ENCODE peak calls at places on chromosomes 2 and 18, in six cellular contexts. Y is CD4-positive, alpha-beta memory T cell; P is cardiac muscle cell; M is OCI-LY7; H is fibroblast of lung; U is A549. A is an unnamed sample. For H3K4me1, the result is how much of the 10 kb centered on the place peaks cover.

GRCh38 chr2:45069711-45070664 is 60.7 kb upstream of the SIX2 start:
- DNase-seq in M (no peak), P (no peak), U (no peak), H (peak), Y (no peak), A (no peak)

GRCh38 chr2:107529146-107529545 is 297.5 kb upstream of the RGPD4 start:
- DNase-seq in Y (no peak), U (no peak), M (no peak), P (peak), H (peak), A (no peak)

GRCh38 chr2:20666114-20666363 is 905 bp upstream of the GDF7 start:
- DNase-seq in P (no peak), U (no peak), Y (no peak), M (no peak), H (no peak), A (no peak)

GRCh38 chr2:99678651-99679050 is 188.8 kb upstream of the REV1 start:
- DNase-seq in U (no peak), H (no peak), P (no peak), M (no peak), Y (no peak), A (no peak)

GRCh38 chr2:199228887-199229819 is 228.6 kb downstream of the SATB2 start:
- DNase-seq in M (no peak), Y (peak), P (no peak), U (peak), H (peak), A (peak)

GRCh38 chr18:28045176-28045810 is 131.6 kb downstream of the CDH2 start:
- DNase-seq in H (peak), U (peak), M (no peak), P (peak), Y (no peak), A (no peak)

GRCh38 chr2:135768863-135769262 is 27.2 kb downstream of the UBXN4 start:
- DNase-seq in Y (no peak), M (no peak), P (no peak), U (no peak), H (no peak), A (no peak)

GRCh38 chr2:53098323-53099073 is 669.1 kb upstream of the CHAC2 start:
- DNase-seq in M (no peak), Y (no peak), H (no peak), P (no peak), U (peak), A (no peak)

GRCh38 chr2:168365094-168365621 is 90.9 kb upstream of the CERS6 start:
- DNase-seq in M (no peak), U (no peak), Y (no peak), P (no peak), H (peak), A (no peak)

GRCh38 chr2:204881519-204882111 is 336.3 kb downstream of the PARD3B start:
- DNase-seq in H (no peak), P (no peak), U (no peak), M (no peak), Y (no peak), A (peak)

GRCh38 chr2:240972636-240973521 is 25.5 kb upstream of the SNED1 start:
- DNase-seq in P (no peak), M (no peak), U (no peak), H (no peak), Y (no peak), A (no peak)

GRCh38 chr2:37377187-37377532 is 32.7 kb downstream of the QPCT start:
- DNase-seq in H (peak), P (no peak), Y (no peak), M (peak), U (no peak), A (no peak)

GRCh38 chr2:70828914-70829824 is 6.4 kb downstream of the CD207 start:
- DNase-seq in H (no peak), M (peak), Y (no peak), U (no peak), P (no peak), A (no peak)

GRCh38 chr2:96259497-96259921 is 6.3 kb downstream of the TMEM127 start:
- DNase-seq in P (no peak), M (no peak), H (no peak), U (no peak), Y (no peak), A (no peak)

GRCh38 chr2:162333968-162334367 is 10.0 kb upstream of the GCA start:
- DNase-seq in Y (no peak), H (no peak), P (peak), U (peak), M (peak), A (no peak)

GRCh38 chr2:196336715-196337617 is 165.6 kb upstream of the STK17B start:
- DNase-seq in Y (peak), H (peak), M (peak), P (peak), U (peak), A (no peak)

GRCh38 chr2:62485780-62486765 is 19.9 kb downstream of the TMEM17 start:
- DNase-seq in H (peak), M (no peak), P (no peak), U (no peak), Y (no peak), A (no peak)

GRCh38 chr2:143513081-143513480 is 383.9 kb downstream of the ARHGAP15 start:
- DNase-seq in H (peak), P (peak), Y (no peak), U (peak), M (peak), A (no peak)

GRCh38 chr2:171420728-171421563 is 12.8 kb downstream of the METTL8 start:
- DNase-seq in P (no peak), M (no peak), H (no peak), U (no peak), Y (no peak), A (no peak)

GRCh38 chr18:64094210-64094609 is 54.7 kb downstream of the LINC00305 start:
- DNase-seq in U (no peak), H (no peak), M (no peak), P (no peak), Y (no peak), A (no peak)

GRCh38 chr2:239884875-239885274 is 140.3 kb downstream of the NDUFA10 start:
- DNase-seq in P (no peak), U (no peak), Y (no peak), M (no peak), H (peak), A (no peak)

GRCh38 chr2:239883326-239884050 is 141.7 kb downstream of the NDUFA10 start:
- DNase-seq in U (no peak), H (no peak), P (no peak), M (no peak), Y (no peak), A (peak)

GRCh38 chr2:239882781-239883180 is 142.4 kb downstream of the NDUFA10 start:
- DNase-seq in H (no peak), P (no peak), Y (no peak), U (no peak), M (no peak), A (no peak)

GRCh38 chr2:239882335-239882734 is 142.8 kb downstream of the NDUFA10 start:
- DNase-seq in H (peak), U (peak), M (peak), P (no peak), Y (peak), A (peak)

DNA sequence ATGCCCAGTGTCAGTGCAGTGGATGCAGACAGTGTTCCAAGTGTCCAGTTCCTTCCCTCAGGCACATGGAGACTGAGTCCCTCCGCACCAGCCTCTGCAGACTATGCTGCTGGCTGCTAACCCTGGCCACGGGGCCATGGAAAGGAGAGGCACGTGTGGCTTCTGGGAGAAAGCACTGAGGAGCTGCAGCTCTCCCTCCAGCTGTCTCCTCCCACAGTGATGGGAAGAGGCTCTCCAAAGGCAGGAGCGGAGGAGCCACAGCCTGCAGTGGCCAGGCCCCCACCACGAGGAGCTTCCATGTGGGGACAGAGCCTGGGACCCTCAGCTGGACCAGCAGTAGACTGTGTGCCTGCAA is 141.1 kb downstream of the NDUFA10 start:
- DNase-seq in P (no peak), H (no peak), M (no peak), Y (no peak), U (no peak), A (no peak)
- H3K4me3 ChIP-seq in P (no peak), H (no peak), M (no peak), Y (no peak), U (no peak), A (no peak)

GRCh38 chr2:234678721-234679120 is 181.8 kb upstream of the ARL4C start:
- DNase-seq in U (no peak), Y (no peak), P (no peak), M (no peak), H (peak), A (no peak)

GRCh38 chr2:234681206-234681605 is 184.3 kb upstream of the ARL4C start:
- DNase-seq in P (no peak), U (no peak), M (no peak), H (no peak), Y (no peak), A (no peak)

GRCh38 chr2:234679766-234680687 is 183.1 kb upstream of the ARL4C start:
- DNase-seq in U (peak), H (peak), M (no peak), P (no peak), Y (no peak), A (no peak)

GRCh38 chr2:234679151-234679765 is 182.4 kb upstream of the ARL4C start:
- DNase-seq in P (no peak), M (no peak), Y (no peak), H (peak), U (no peak), A (no peak)

DNA sequence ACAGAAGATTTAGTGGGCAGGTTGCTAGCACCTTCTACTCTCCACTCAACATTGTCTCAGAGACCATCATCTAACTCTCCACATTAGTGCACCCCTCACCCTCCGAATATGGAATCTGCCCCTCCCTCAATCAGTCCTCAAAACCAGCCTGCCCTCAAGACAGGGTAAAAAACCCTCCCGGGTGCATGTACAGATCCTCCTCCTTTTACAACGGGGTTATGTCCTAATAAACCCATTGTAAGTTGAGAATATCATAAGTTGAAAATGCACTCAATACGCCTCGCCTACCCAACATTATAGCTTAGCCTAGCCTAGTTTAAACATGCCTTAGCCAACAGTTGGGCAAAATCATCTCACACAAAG is 183.8 kb upstream of the ARL4C start:
- DNase-seq in P (no peak), Y (no peak), H (peak), U (no peak), M (no peak), A (no peak)
- H3K4me1 ChIP-seq in P (under half), Y (under half), H (under half), U (half or more), M (under half), A (under half)

GRCh38 chr18:31657823-31658669 is 26.3 kb downstream of the B4GALT6 start:
- DNase-seq in Y (no peak), P (no peak), M (no peak), H (no peak), U (no peak), A (no peak)
- H3K27ac ChIP-seq in Y (no peak), P (no peak), M (peak), H (no peak), U (no peak), A (no peak)

GRCh38 chr2:98463551-98463971 is 18.9 kb downstream of the INPP4A start:
- DNase-seq in Y (no peak), M (no peak), U (no peak), H (no peak), P (no peak), A (no peak)
- H3K4me3 ChIP-seq in Y (peak), M (no peak), U (no peak), H (no peak), P (no peak), A (peak)

DNA sequence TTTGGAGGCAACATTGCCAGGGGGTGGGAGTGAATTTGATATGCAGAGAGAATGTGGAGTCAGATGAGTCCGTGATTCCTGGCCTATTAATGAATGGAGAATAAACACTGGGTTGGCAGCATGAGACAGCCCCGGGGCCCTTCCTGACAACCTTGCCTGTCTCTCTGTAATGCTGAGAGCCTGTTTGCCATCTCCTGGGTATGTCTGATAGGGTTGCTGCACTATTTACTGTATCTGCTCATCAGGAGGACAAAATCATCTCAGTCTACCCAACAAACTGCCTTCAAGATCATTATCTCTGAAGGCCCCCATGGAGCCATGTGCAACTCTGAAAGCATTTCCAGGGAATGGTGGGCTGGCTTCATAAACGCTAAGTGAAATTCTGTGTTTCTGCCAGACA is 64.5 kb downstream of the ARHGAP25 start:
- DNase-seq in M (no peak), P (no peak), H (no peak), Y (no peak), U (no peak), A (no peak)
- H3K4me1 ChIP-seq in M (under half), P (under half), H (under half), Y (half or more), U (under half), A (under half)

DNA sequence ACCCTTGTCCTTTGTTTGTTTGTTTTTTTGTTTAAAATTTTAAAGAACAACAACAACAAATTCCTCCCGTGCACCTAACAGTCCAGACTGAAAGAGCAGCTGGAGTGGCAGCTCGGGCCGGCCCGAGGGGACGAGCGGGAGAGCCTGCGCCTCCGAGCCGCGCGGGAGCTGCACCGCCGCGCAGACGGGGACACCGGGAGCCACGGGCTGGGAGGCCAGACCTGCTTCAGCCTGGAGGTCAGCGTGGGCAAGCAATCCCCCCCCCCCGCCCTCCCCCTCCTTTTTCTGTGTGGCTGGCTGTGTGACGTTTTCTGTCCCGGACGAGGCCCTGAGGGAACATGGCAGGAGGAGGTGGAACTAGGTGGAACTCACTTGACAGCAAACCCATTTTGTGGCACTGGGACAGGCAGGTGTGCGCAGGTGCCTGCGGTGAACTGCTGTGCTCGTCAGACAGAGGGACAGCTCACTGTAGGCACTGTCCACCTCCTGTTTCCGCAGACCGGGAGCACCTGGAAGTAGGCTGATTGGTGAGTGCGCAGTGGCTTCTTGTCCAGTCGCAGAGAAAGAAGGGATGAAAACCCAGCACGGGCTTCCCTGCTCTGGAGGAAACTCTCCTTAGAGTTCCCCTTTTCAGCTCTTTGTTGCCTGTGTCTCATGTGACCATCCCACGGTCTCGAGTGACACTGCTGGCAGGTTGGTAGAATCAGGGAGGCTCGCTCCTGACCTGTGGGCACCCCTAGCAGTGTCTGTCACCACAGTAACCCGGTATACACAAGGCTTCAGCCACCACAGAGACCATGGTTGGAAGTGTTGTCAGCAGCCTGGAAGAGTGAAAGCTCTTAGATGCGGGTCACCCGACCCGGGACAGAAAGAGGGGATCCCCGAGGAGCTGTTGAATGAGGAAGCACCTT is 80.8 kb downstream of the MTCL1 start:
- DNase-seq in U (no peak), M (no peak), P (no peak), H (no peak), Y (no peak), A (no peak)
- H3K27ac ChIP-seq in U (no peak), M (no peak), P (no peak), H (no peak), Y (no peak), A (no peak)

GRCh38 chr18:12640881-12641200 is 17.1 kb downstream of the SPIRE1 start:
- DNase-seq in H (no peak), M (no peak), P (no peak), U (no peak), Y (no peak), A (no peak)
- H3K4me3 ChIP-seq in H (no peak), M (no peak), P (no peak), U (peak), Y (no peak), A (no peak)

DNA sequence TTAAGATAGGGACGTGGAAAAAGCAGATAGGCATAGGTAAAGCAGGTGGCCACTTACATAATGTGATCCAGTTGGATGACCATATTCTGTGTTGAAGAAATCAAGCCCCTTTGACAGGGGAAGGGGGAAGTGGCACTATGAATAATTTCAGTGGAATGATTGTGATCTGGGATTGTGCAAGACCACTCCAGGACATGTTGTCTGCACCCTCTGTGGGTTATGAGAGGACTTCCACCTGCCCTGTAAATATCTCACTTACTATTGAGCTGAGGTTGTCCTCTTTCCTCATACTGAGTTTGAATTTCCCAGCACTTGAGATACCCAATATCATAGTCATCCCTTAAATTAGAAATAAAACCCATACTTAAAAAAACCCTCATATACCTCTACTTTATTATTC is 220.7 kb downstream of the IRS1 start:
- DNase-seq in U (peak), H (peak), P (no peak), M (no peak), Y (no peak), A (no peak)
- H3K4me1 ChIP-seq in U (under half), H (under half), P (under half), M (under half), Y (under half), A (under half)

DNA sequence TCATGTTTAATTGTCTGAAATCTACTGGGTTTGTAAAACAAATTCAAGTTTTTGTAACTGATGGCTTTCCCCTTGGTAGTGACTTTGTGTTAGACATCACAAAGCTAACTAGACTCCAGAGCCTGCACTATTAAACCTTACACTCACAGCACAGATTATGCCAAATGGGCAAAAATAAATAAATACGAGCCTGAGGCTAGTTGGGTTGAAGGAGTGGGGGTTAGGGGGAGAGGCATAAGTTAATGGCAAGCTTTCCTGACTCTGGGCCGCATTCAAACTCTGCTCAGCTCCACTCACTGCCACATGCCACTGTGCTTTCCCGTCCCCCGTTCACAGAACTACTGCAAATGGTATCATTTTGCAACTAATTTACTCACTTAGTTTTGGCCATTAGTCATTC is 1079.9 kb upstream of the PIK3C3 start:
- DNase-seq in Y (no peak), U (no peak), M (no peak), H (no peak), P (no peak), A (no peak)
- H3K27ac ChIP-seq in Y (no peak), U (peak), M (no peak), H (no peak), P (no peak), A (no peak)

DNA sequence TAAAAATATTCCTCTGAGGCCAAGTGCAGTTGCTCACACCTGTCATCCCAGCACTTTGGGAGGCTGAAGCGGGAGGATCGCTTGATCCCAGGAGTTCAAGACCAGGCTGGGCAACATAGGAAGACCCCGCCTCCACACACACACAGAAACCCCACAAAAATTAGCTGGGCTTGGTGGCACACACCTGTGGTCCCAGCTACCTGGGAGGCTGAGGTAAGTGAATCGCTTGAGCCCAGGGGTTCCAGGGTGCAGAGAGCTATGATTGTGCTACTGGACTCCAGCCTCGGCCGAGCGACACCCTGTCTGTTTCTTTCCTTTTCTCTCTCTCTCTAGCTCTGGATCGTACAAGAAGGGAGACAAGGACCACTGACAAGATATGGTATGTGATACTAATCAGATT is 1.8 kb upstream of the XRCC5 start:
- DNase-seq in H (no peak), M (no peak), U (no peak), Y (no peak), P (no peak), A (no peak)
- H3K4me3 ChIP-seq in H (no peak), M (no peak), U (no peak), Y (no peak), P (no peak), A (no peak)